ENCODE peak calls at places on chromosomes 4 and X, in four cellular contexts. B is germinal center, P is NCI-H2171 treated with DMSO at 0.1 percent for 48 hours, R is IMR-90. A is an unnamed sample.

GRCh38 chr4:101730291-101731117 is 60.0 kb upstream of the BANK1 start:
- DNase-seq in B (peak; percentile 42), P (peak; percentile 49), R (peak; percentile 70), A (peak; percentile 31)

GRCh38 chrX:71950066-71950465 is 39.4 kb downstream of the NHSL2 start:
- DNase-seq in B (no peak), P (no peak), R (no peak), A (no peak)

GRCh38 chr4:117156806-117157205 is 71.4 kb upstream of the TRAM1L1 start:
- DNase-seq in B (no peak), P (no peak), R (no peak), A (no peak)

GRCh38 chrX:95330292-95330691 is 1354.3 kb upstream of the DIAPH2 start:
- DNase-seq in B (no peak), P (no peak), R (no peak), A (no peak)

GRCh38 chr4:106775636-106776035 is 260.5 kb downstream of the DKK2 start:
- DNase-seq in B (no peak), P (no peak), R (no peak), A (no peak)

GRCh38 chrX:132271330-132271729 is 52.1 kb upstream of the RAP2C start:
- DNase-seq in B (no peak), P (no peak), R (no peak), A (no peak)

GRCh38 chr4:136241221-136241986 is 1290.9 kb downstream of the PCDH18 start:
- DNase-seq in B (no peak), P (no peak), R (no peak), A (no peak)

GRCh38 chr4:25180524-25181131 is 20.4 kb upstream of the SEPSECS start:
- DNase-seq in B (peak; percentile 54), P (peak; percentile 4), R (peak; percentile 46), A (peak; percentile 42)

GRCh38 chrX:68931345-68931744 is 102.5 kb downstream of the EFNB1 start:
- DNase-seq in B (no peak), P (no peak), R (no peak), A (no peak)

GRCh38 chr4:16626945-16627344 is 271.5 kb downstream of the LDB2 start:
- DNase-seq in B (no peak), P (no peak), R (peak; percentile 98), A (no peak)

GRCh38 chr4:64617813-64618212 is 208.6 kb upstream of the TECRL start:
- DNase-seq in B (no peak), P (peak; percentile 45), R (no peak), A (no peak)

GRCh38 chrX:107632291-107632690 is 4.0 kb downstream of the PRPS1 start:
- DNase-seq in B (no peak), P (no peak), R (no peak), A (no peak)

GRCh38 chr4:48133668-48134444 is at the start of gene TXK:
- DNase-seq in B (no peak), P (no peak), R (peak; percentile 13), A (no peak)

GRCh38 chr4:6732441-6733357 is 16.7 kb downstream of the BLOC1S4 start:
- DNase-seq in B (no peak), P (no peak), R (peak; percentile 94), A (no peak)

A was measured in GM20000.